ENCODE peak calls at places on chromosomes 12 and 14, in ten cellular contexts. O, A, M, U, Z, Q, C, V, J and L are unnamed samples.

GRCh38 chr12:105574056-105574715 is 243.7 kb downstream of the C12orf75 start:
- DNase-seq in C (no peak), O (no peak), J (no peak), U (no peak), A (no peak), M (peak; percentile 7), V (no peak), Z (no peak), Q (no peak), L (no peak)

GRCh38 chr14:37254411-37254947 is 56.7 kb downstream of the MIPOL1 start:
- DNase-seq in A (no peak), Q (no peak), Z (no peak), J (no peak), C (no peak), O (no peak), M (no peak), V (no peak), U (no peak), L (no peak)

GRCh38 chr14:23408307-23408630 is 196 bp upstream of the MYH6 start:
- DNase-seq in V (no peak), Z (no peak), Q (no peak), U (no peak), M (no peak), J (no peak), O (no peak), C (no peak), A (peak; percentile 31), L (no peak)

GRCh38 chr12:112198120-112198733 is 72.9 kb downstream of the TRAFD1 start:
- DNase-seq in C (peak; percentile 47), O (no peak), U (no peak), M (peak; percentile 73), V (peak; percentile 31), J (no peak), Q (no peak), Z (peak; percentile 46), A (no peak), L (no peak)

GRCh38 chr14:59126714-59127436 is 61.6 kb upstream of the DAAM1 start:
- DNase-seq in M (peak; percentile 78), C (peak; percentile 51), J (no peak), Z (no peak), O (no peak), A (no peak), U (no peak), V (no peak), Q (no peak), L (no peak)

GRCh38 chr14:101078892-101079221 is 175.3 kb upstream of the RTL1 start:
- DNase-seq in U (no peak), Z (peak; percentile 5), A (no peak), M (no peak), C (no peak), Q (peak; percentile 13), V (no peak), O (no peak), J (no peak), L (no peak)

GRCh38 chr12:4829793-4830162 is 79.9 kb upstream of the KCNA1 start:
- DNase-seq in J (no peak), O (no peak), Z (no peak), C (no peak), A (no peak), Q (no peak), V (no peak), U (no peak), M (no peak), L (no peak)

GRCh38 chr14:54000341-54000811 is 43.8 kb upstream of the BMP4 start:
- DNase-seq in C (peak; percentile 62), U (no peak), Q (no peak), O (no peak), V (no peak), Z (no peak), J (no peak), A (no peak), M (peak; percentile 56), L (no peak)

GRCh38 chr12:32002848-32003493 is 43.8 kb downstream of the RESF1 start:
- DNase-seq in A (no peak), O (no peak), J (no peak), Z (no peak), V (no peak), Q (no peak), U (no peak), M (peak; percentile 61), C (no peak), L (no peak)

GRCh38 chr12:32003654-32004053 is 44.4 kb downstream of the RESF1 start:
- DNase-seq in A (no peak), O (no peak), C (no peak), M (no peak), J (no peak), Z (no peak), V (no peak), U (no peak), Q (no peak), L (no peak)

GRCh38 chr12:31999692-32000091 is 40.5 kb downstream of the RESF1 start:
- DNase-seq in C (no peak), V (no peak), J (no peak), A (no peak), Q (no peak), M (no peak), O (no peak), Z (no peak), U (no peak), L (no peak)

GRCh38 chr12:32005496-32006125 is 46.4 kb downstream of the RESF1 start:
- DNase-seq in O (no peak), Q (no peak), Z (no peak), J (no peak), M (peak; percentile 53), C (no peak), V (no peak), U (no peak), A (no peak), L (no peak)

GRCh38 chr12:32000373-32001005 is 41.3 kb downstream of the RESF1 start:
- DNase-seq in J (no peak), C (no peak), U (no peak), V (no peak), Q (no peak), A (no peak), Z (no peak), O (no peak), M (no peak), L (no peak)
- H3K27ac ChIP-seq in J (no peak overlapping the region), C (no peak overlapping the region), U (no peak overlapping the region), V (no peak overlapping the region), Q (no peak overlapping the region), A (no peak overlapping the region), Z (no peak overlapping the region), O (no peak overlapping the region), M (no peak overlapping the region), L (no peak overlapping the region)

DNA sequence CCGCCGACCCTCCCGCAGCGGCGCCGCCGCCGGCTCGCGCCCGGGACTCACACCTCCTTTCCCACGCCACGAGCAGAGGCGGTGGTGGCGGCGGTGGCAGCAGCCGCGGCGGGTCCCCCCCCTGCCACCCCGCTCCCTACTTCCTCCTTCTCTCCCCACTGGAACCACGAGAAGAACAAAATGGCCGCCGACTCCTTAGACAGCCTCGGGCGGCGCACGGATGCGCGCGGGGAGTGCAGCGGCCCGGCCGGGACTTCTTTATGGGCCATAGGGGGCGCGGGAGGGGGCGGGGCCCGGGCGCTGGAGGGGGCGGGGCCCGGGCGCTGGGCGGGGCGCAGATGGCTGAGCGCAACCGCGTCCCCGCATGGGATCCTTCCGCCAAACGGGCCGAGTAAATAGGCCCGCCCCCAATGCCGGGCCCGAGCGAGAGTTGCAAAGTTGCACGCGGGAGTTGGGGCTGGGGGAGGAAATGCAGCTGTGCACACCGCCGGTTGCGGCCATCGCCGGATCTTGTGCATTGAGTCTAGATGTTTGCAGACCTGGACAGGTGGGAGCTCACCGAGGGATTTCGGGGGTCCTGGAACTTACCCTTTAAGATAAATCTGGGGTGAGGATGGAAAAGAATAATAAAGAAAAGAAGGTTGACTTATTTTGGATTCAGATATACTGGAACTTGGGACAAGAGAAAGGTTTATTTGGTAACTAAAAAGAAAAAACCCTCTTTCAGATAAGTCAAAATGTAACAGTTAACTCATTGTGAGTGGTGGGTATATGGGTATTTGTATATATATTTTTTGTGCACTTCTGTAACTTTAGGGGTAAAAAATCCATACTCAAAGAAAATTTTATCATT is at the start of gene PPP1CC:
- DNase-seq in U (peak; percentile 75), O (peak; percentile 93), J (peak; percentile 85), M (peak; percentile 96), Q (peak; percentile 96), C (peak; percentile 86), A (peak; percentile 94), Z (peak; percentile 95), V (peak; percentile 92), L (peak; percentile 97)
- H3K4me3 ChIP-seq in U (peak within 1 kb of the TSS; percentile 96), O (peak within 1 kb of the TSS; percentile 81), J (peak within 1 kb of the TSS; percentile 72), M (peak within 1 kb of the TSS; percentile 96), Q (peak within 1 kb of the TSS; percentile 95), C (peak within 1 kb of the TSS; percentile 89), A (peak within 1 kb of the TSS; percentile 100), Z (peak within 1 kb of the TSS; percentile 84), V (peak within 1 kb of the TSS; percentile 86), L (peak within 1 kb of the TSS; percentile 93)

GRCh38 chr14:93303659-93304058 is 29.2 kb downstream of the BTBD7 start:
- DNase-seq in A (peak; percentile 36), V (no peak), C (no peak), U (no peak), M (peak; percentile 58), Z (no peak), Q (no peak), J (no peak), O (no peak), L (no peak)

GRCh38 chr14:93302688-93303581 is 29.9 kb downstream of the BTBD7 start:
- DNase-seq in U (no peak), C (no peak), O (no peak), Q (no peak), A (no peak), V (no peak), Z (no peak), J (no peak), M (no peak), L (no peak)

GRCh38 chr14:93305708-93306418 is 27.0 kb downstream of the BTBD7 start:
- DNase-seq in U (no peak), Q (no peak), V (no peak), O (no peak), Z (no peak), A (no peak), J (no peak), M (no peak), C (no peak), L (no peak)

GRCh38 chr14:93306844-93307243 is 26.0 kb downstream of the BTBD7 start:
- DNase-seq in M (no peak), J (no peak), Z (no peak), O (no peak), V (no peak), Q (no peak), U (no peak), A (no peak), C (no peak), L (no peak)

DNA sequence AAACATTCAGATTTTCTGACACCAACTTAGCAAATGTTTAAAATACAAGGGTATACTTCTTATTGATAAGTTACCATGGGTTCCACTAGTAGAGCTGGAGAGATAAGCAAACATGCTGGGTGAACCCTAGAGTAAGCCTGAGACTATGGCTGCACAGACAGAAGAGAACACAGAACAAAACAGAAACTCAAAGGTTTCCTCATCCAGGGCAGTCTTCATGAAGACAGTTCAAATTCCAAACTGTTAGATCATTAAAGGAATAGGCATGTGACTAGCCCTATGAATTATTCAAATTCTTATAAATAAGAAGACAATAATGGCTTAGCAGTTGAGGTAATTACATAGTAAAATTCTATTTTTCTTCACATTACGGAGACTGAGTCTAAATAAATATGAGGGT is 28.1 kb downstream of the BTBD7 start:
- DNase-seq in Q (no peak), C (no peak), A (no peak), Z (no peak), O (no peak), J (no peak), U (no peak), V (no peak), M (peak; percentile 12), L (no peak)
- H3K27ac ChIP-seq in Q (no peak overlapping the region), C (peak overlapping the region; percentile 40), A (no peak overlapping the region), Z (no peak overlapping the region), O (no peak overlapping the region), J (no peak overlapping the region), U (no peak overlapping the region), V (no peak overlapping the region), M (no peak overlapping the region), L (no peak overlapping the region)

GRCh38 chr14:61438860-61439765 is 117.7 kb downstream of the PRKCH start:
- DNase-seq in U (no peak), M (peak; percentile 57), C (peak; percentile 58), A (peak; percentile 25), Q (peak; percentile 69), Z (peak; percentile 61), V (no peak), O (peak; percentile 40), J (no peak), L (no peak)
- H3K4me3 ChIP-seq in U (no peak overlapping the region), M (no peak overlapping the region), C (no peak overlapping the region), A (peak overlapping the region; percentile 24), Q (no peak overlapping the region), Z (peak overlapping the region; percentile 10), V (no peak overlapping the region), O (no peak overlapping the region), J (no peak overlapping the region), L (no peak overlapping the region)